ENCODE peak calls at places on chromosome 12, in ten cellular contexts. One of them, this sample, is unnamed.

GRCh38 chr12:55126106-55126505 is at the start of gene OR9K2:
- DNase-seq in endothelial cell: no peak
- DNase-seq in GM13976: no peak
- DNase-seq in AG09319: no peak
- DNase-seq in fibroblast of lung: no peak
- DNase-seq in HFF-Myc: no peak
- DNase-seq in AG04449: no peak
- DNase-seq in uterus: no peak
- DNase-seq in left lung: no peak
- DNase-seq in right atrium auricular region: no peak
- DNase-seq in this sample: no peak

GRCh38 chr12:31591308-31591901 is 469 bp upstream of the DENND5B start:
- DNase-seq in AG09319: no peak
- DNase-seq in left lung: no peak
- DNase-seq in GM13976: peak; percentile 41
- DNase-seq in endothelial cell: peak; percentile 16
- DNase-seq in uterus: peak; percentile 45
- DNase-seq in right atrium auricular region: peak; percentile 60
- DNase-seq in fibroblast of lung: peak; percentile 22
- DNase-seq in AG04449: no peak
- DNase-seq in HFF-Myc: no peak
- DNase-seq in this sample: no peak

GRCh38 chr12:4107436-4107878 is 166.1 kb upstream of the CCND2 start:
- DNase-seq in GM13976: peak; percentile 83
- DNase-seq in AG09319: no peak
- DNase-seq in right atrium auricular region: no peak
- DNase-seq in HFF-Myc: no peak
- DNase-seq in uterus: peak; percentile 26
- DNase-seq in endothelial cell: peak; percentile 50
- DNase-seq in AG04449: no peak
- DNase-seq in left lung: no peak
- DNase-seq in fibroblast of lung: peak; percentile 72
- DNase-seq in this sample: peak; percentile 52

GRCh38 chr12:49138587-49138986 is 7.4 kb upstream of the TUBA1B start:
- DNase-seq in AG09319: no peak
- DNase-seq in AG04449: no peak
- DNase-seq in fibroblast of lung: no peak
- DNase-seq in HFF-Myc: no peak
- DNase-seq in right atrium auricular region: no peak
- DNase-seq in endothelial cell: no peak
- DNase-seq in left lung: no peak
- DNase-seq in GM13976: no peak
- DNase-seq in uterus: no peak
- DNase-seq in this sample: no peak

GRCh38 chr12:109200825-109201495 is 84.6 kb downstream of the ACACB start:
- DNase-seq in uterus: no peak
- DNase-seq in left lung: no peak
- DNase-seq in AG09319: no peak
- DNase-seq in endothelial cell: no peak
- DNase-seq in HFF-Myc: no peak
- DNase-seq in AG04449: no peak
- DNase-seq in right atrium auricular region: no peak
- DNase-seq in fibroblast of lung: no peak
- DNase-seq in GM13976: no peak
- DNase-seq in this sample: no peak

GRCh38 chr12:53795927-53796326 is 44.1 kb upstream of the CISTR start:
- DNase-seq in uterus: no peak
- DNase-seq in left lung: no peak
- DNase-seq in fibroblast of lung: no peak
- DNase-seq in endothelial cell: no peak
- DNase-seq in AG04449: no peak
- DNase-seq in AG09319: no peak
- DNase-seq in right atrium auricular region: no peak
- DNase-seq in HFF-Myc: no peak
- DNase-seq in GM13976: no peak
- DNase-seq in this sample: no peak

GRCh38 chr12:6241495-6241894 is 41.3 kb downstream of the CD9 start:
- DNase-seq in AG04449: no peak
- DNase-seq in GM13976: no peak
- DNase-seq in fibroblast of lung: no peak
- DNase-seq in right atrium auricular region: peak; percentile 75
- DNase-seq in endothelial cell: no peak
- DNase-seq in HFF-Myc: no peak
- DNase-seq in uterus: peak; percentile 55
- DNase-seq in AG09319: no peak
- DNase-seq in left lung: peak; percentile 77
- DNase-seq in this sample: no peak

GRCh38 chr12:32754101-32754500 is 1.6 kb downstream of the YARS2 start:
- DNase-seq in AG04449: no peak
- DNase-seq in AG09319: no peak
- DNase-seq in left lung: no peak
- DNase-seq in GM13976: no peak
- DNase-seq in endothelial cell: no peak
- DNase-seq in uterus: no peak
- DNase-seq in HFF-Myc: no peak
- DNase-seq in fibroblast of lung: peak; percentile 5
- DNase-seq in right atrium auricular region: no peak
- DNase-seq in this sample: no peak

GRCh38 chr12:70467908-70468733 is 102.0 kb downstream of the KCNMB4 start:
- DNase-seq in HFF-Myc: no peak
- DNase-seq in uterus: no peak
- DNase-seq in AG04449: no peak
- DNase-seq in fibroblast of lung: no peak
- DNase-seq in right atrium auricular region: no peak
- DNase-seq in endothelial cell: no peak
- DNase-seq in AG09319: no peak
- DNase-seq in left lung: no peak
- DNase-seq in GM13976: no peak
- DNase-seq in this sample: no peak

GRCh38 chr12:116126610-116127009 is 150.9 kb downstream of the MED13L start:
- DNase-seq in fibroblast of lung: peak; percentile 62
- DNase-seq in GM13976: no peak
- DNase-seq in left lung: no peak
- DNase-seq in endothelial cell: no peak
- DNase-seq in AG09319: no peak
- DNase-seq in HFF-Myc: no peak
- DNase-seq in uterus: no peak
- DNase-seq in right atrium auricular region: no peak
- DNase-seq in AG04449: no peak
- DNase-seq in this sample: no peak

GRCh38 chr12:46342562-46343033 is 30.0 kb downstream of the SLC38A2 start:
- DNase-seq in left lung: no peak
- DNase-seq in uterus: peak; percentile 33
- DNase-seq in HFF-Myc: no peak
- DNase-seq in GM13976: no peak
- DNase-seq in AG04449: no peak
- DNase-seq in right atrium auricular region: no peak
- DNase-seq in fibroblast of lung: peak; percentile 66
- DNase-seq in endothelial cell: peak; percentile 18
- DNase-seq in AG09319: no peak
- DNase-seq in this sample: no peak

DNA sequence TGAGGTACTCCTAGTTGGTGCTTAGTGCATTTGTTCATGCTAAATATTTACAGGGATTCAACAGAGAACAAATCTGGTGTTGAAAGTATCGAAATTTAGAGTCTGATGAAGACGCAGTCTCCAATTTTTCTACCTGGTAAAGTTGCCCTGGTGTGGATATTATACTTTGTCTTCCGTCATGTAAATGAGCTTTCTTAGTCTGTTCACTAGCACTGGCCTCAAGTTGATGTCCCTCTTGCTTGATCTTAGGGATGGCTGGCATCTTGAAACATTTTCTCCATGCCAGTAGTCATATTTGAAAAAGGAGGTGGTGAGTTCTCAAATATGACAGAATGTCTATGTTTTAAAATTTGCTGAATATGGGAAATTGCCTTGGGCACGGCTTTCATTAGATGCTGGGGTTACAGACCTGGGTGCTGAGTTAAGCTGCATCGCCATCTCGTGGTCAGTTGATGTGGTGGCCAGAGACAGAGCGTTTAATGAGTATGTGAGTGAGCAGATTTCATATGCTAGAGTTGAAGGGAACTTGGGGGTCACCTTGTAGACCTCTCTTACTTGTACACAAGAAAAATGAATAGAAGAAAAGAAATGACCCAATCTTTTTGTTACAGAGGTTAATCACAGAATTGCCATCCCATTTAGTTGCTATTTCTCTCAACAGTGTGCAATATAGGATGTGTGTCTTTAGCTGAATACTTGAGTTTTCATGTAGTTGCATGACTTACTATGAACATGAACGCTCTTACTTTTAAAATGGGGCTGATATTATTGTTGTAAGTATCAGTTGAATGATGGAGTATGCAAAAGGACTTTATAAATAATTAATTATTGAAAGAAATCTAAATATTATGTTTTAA is 172.8 kb upstream of the DCN start:
- DNase-seq in GM13976: peak; percentile 6
- DNase-seq in endothelial cell: peak; percentile 61
- DNase-seq in uterus: peak; percentile 80
- DNase-seq in left lung: peak; percentile 60
- DNase-seq in right atrium auricular region: peak; percentile 86
- DNase-seq in AG04449: no peak
- DNase-seq in AG09319: peak; percentile 45
- DNase-seq in fibroblast of lung: peak; percentile 85
- DNase-seq in HFF-Myc: peak; percentile 71
- DNase-seq in this sample: peak; percentile 21
- TF ChIP-seq CTCF in GM13976: peak; percentile 61
- TF ChIP-seq CTCF in endothelial cell: peak; percentile 64
- TF ChIP-seq CTCF in uterus: peak; percentile 78
- TF ChIP-seq CTCF in left lung: peak; percentile 60
- TF ChIP-seq CTCF in right atrium auricular region: peak; percentile 69
- TF ChIP-seq CTCF in AG04449: peak; percentile 86
- TF ChIP-seq CTCF in AG09319: peak; percentile 93
- TF ChIP-seq CTCF in fibroblast of lung: peak; percentile 97
- TF ChIP-seq CTCF in HFF-Myc: peak; percentile 91
- TF ChIP-seq CTCF in this sample: peak; percentile 57

DNA sequence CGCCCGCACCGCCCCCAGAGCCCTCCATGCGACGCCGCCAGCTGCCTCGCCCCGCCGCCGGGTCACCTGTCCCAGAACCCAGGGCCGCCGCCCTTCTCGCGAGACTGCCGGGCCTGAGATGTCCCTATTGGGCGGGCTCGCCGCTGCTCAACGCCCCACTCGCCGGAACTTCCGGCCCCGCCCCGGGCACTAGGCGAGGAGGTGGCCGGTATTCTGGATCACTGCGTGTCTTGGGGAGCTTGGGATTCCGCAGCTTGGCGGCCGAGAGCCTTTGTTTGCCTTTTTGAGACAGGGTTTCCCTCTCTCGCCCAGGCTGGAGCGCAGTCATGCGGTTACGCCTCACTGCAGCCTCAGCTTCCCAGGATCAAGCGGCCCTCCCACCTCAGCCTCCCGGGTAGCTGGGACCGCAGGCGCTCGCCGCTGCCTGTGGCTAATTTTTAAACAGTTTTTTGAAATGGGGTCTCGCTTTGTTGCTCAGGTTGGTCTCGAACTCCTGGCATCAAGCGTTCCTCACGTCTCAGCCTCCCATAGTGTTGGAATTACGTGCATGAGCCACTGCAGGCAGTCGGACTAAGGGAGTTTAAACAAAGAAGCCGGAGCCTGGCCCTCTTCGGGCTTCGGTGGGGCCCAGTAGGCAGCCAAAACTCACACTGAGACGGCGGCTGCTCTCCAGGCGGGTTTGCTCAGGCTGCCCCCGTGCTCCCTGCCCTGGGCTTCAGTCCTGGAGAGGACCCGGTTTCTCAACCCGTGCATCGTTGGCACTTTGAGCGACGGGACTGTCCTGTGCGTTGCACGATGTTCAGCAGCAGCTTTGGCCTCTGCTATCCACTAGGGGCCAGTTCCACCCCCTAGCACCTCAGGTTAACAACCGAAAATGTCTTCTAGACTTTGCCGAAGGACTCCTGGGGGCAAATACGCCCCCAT is at the start of gene SLC15A4:
- DNase-seq in fibroblast of lung: peak; percentile 89
- DNase-seq in HFF-Myc: no peak
- DNase-seq in right atrium auricular region: peak; percentile 96
- DNase-seq in endothelial cell: peak; percentile 78
- DNase-seq in GM13976: peak; percentile 97
- DNase-seq in uterus: peak; percentile 93
- DNase-seq in AG09319: peak; percentile 63
- DNase-seq in AG04449: peak; percentile 21
- DNase-seq in left lung: peak; percentile 98
- DNase-seq in this sample: peak; percentile 93
- TF ChIP-seq CTCF in fibroblast of lung: peak; percentile 13
- TF ChIP-seq CTCF in HFF-Myc: no peak
- TF ChIP-seq CTCF in right atrium auricular region: no peak
- TF ChIP-seq CTCF in endothelial cell: no peak
- TF ChIP-seq CTCF in GM13976: peak; percentile 26
- TF ChIP-seq CTCF in uterus: no peak
- TF ChIP-seq CTCF in AG09319: no peak
- TF ChIP-seq CTCF in AG04449: no peak
- TF ChIP-seq CTCF in left lung: no peak
- TF ChIP-seq CTCF in this sample: no peak

GRCh38 chr12:50186667-50187066 is 19.5 kb upstream of the CERS5 start:
- DNase-seq in left lung: no peak
- DNase-seq in HFF-Myc: no peak
- DNase-seq in AG09319: no peak
- DNase-seq in AG04449: no peak
- DNase-seq in right atrium auricular region: no peak
- DNase-seq in fibroblast of lung: no peak
- DNase-seq in endothelial cell: no peak
- DNase-seq in uterus: no peak
- DNase-seq in GM13976: no peak
- DNase-seq in this sample: no peak
- TF ChIP-seq CTCF in left lung: no peak
- TF ChIP-seq CTCF in HFF-Myc: no peak
- TF ChIP-seq CTCF in AG09319: no peak
- TF ChIP-seq CTCF in AG04449: no peak
- TF ChIP-seq CTCF in right atrium auricular region: no peak
- TF ChIP-seq CTCF in fibroblast of lung: no peak
- TF ChIP-seq CTCF in endothelial cell: no peak
- TF ChIP-seq CTCF in uterus: no peak
- TF ChIP-seq CTCF in GM13976: no peak
- TF ChIP-seq CTCF in this sample: no peak

DNA sequence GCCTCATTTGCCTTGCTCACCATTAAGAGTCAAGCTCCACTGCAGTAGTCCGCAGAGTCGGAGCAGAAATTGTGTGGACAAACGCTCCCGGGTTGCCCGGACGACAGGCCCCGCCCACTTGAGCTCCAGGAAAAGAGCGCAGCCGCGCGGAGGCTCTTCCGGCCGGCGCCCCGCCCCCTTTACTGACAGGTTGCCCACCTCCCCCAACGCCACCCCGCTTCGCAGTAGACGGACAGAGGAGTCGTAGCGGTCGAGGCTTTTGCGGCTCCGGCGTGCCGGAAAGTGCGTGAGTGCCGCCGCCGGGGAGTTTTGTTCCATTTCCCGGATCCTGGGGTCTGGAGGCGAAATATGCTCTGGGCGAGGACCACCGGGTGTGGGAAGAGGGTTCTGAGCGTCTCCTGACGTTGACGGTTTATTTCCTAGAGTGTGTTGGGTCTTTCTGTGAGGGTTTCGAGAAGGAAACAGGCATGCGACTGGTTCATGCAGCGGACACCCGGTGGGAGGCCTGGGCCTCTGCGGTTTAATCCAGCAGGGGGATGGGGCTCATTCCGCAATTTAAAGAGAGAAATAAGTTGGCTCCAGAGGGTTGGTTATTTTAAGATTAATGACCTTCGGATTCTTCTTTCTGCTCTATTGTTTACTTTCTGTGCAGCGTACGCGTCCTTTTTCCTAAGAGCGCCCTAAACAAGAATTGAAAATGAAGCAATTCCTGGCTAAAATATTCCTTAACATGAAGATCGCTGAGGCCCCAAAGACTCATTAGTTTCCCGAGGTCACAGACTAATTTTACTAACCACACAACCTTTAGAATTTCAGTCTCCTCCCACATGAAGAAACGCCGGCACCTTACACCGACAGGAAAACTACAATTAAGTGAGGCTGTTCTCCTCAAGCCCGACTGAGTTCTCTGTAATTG is at the start of the genes DNAI7 and ETFRF1:
- DNase-seq in GM13976: peak; percentile 94
- DNase-seq in right atrium auricular region: peak; percentile 97
- DNase-seq in fibroblast of lung: peak; percentile 91
- DNase-seq in uterus: peak; percentile 98
- DNase-seq in left lung: peak; percentile 97
- DNase-seq in AG04449: peak; percentile 45
- DNase-seq in AG09319: peak; percentile 88
- DNase-seq in endothelial cell: peak; percentile 100
- DNase-seq in HFF-Myc: peak; percentile 85
- DNase-seq in this sample: peak; percentile 99
- TF ChIP-seq CTCF in GM13976: no peak
- TF ChIP-seq CTCF in right atrium auricular region: no peak
- TF ChIP-seq CTCF in fibroblast of lung: no peak
- TF ChIP-seq CTCF in uterus: no peak
- TF ChIP-seq CTCF in left lung: no peak
- TF ChIP-seq CTCF in AG04449: no peak
- TF ChIP-seq CTCF in AG09319: no peak
- TF ChIP-seq CTCF in endothelial cell: no peak
- TF ChIP-seq CTCF in HFF-Myc: no peak
- TF ChIP-seq CTCF in this sample: no peak

This sample was measured in natural killer cell.